ENCODE peak calls at places on chromosomes 12 and 14, in seven cellular contexts. R is hippocampal formation; C is fibroblast of gingiva; V is CD8-positive, alpha-beta memory T cell; Q is T-helper 2 cell; H is activated naive CD4-positive, alpha-beta T cell treated with Interleukin-2 at 50 U/mL for 16 hours; B is M059J. F is an unnamed sample.
A peak's percentile ranks its signal among the peaks of the same experiment; 100 is the strongest.

GRCh38 chr14:22319526-22320352 is 269.3 kb downstream of the DAD1 start:
- DNase-seq in R (peak; percentile 69), C (peak; percentile 21), V (no peak), Q (no peak), H (no peak), B (peak; percentile 64), F (no peak)

GRCh38 chr12:77578471-77579262 is 252.0 kb upstream of the NAV3 start:
- DNase-seq in R (no peak), C (no peak), V (no peak), Q (no peak), H (no peak), B (no peak), F (no peak)

GRCh38 chr14:35390577-35391387 is 13.8 kb downstream of the NFKBIA start:
- DNase-seq in R (no peak), C (no peak), V (peak; percentile 74), Q (no peak), H (peak; percentile 19), B (peak; percentile 80), F (no peak)

GRCh38 chr14:26204362-26204953 is 393.4 kb downstream of the NOVA1 start:
- DNase-seq in R (no peak), C (no peak), V (no peak), Q (no peak), H (no peak), B (no peak), F (no peak)

GRCh38 chr14:28264306-28264705 is 502.3 kb upstream of the FOXG1 start:
- DNase-seq in R (no peak), C (no peak), V (no peak), Q (no peak), H (no peak), B (no peak), F (no peak)

GRCh38 chr12:128178971-128179370 is 88.0 kb upstream of the TMEM132C start:
- DNase-seq in R (no peak), C (no peak), V (no peak), Q (no peak), H (no peak), B (peak; percentile 76), F (no peak)

GRCh38 chr14:61566537-61567225 is 128.6 kb upstream of the HIF1A start:
- DNase-seq in R (no peak), C (peak; percentile 56), V (no peak), Q (no peak), H (no peak), B (peak; percentile 88), F (no peak)

GRCh38 chr12:128920468-128920867 is 67.2 kb downstream of the GLT1D1 start:
- DNase-seq in R (peak; percentile 53), C (peak; percentile 29), V (no peak), Q (no peak), H (no peak), B (peak; percentile 38), F (no peak)

GRCh38 chr12:50545783-50546182 is 41.0 kb downstream of the DIP2B start:
- DNase-seq in R (no peak), C (no peak), V (no peak), Q (no peak), H (no peak), B (peak; percentile 75), F (no peak)

GRCh38 chr14:104346112-104346462 is 207.7 kb downstream of the KIF26A start:
- DNase-seq in R (no peak), C (no peak), V (no peak), Q (no peak), H (no peak), B (no peak), F (no peak)

GRCh38 chr12:25034676-25035075 is 85.8 kb upstream of the BCAT1 start:
- DNase-seq in R (no peak), C (no peak), V (no peak), Q (no peak), H (no peak), B (peak; percentile 24), F (no peak)

GRCh38 chr14:45156067-45156466 is 20.3 kb downstream of the FANCM start:
- DNase-seq in R (no peak), C (peak; percentile 9), V (no peak), Q (no peak), H (no peak), B (peak; percentile 18), F (no peak)

GRCh38 chr12:62787023-62787422 is 147.9 kb downstream of the PPM1H start:
- DNase-seq in R (no peak), C (no peak), V (no peak), Q (no peak), H (no peak), B (peak; percentile 21), F (no peak)

GRCh38 chr12:3164454-3165310 is 87.5 kb downstream of the TSPAN9 start:
- DNase-seq in R (no peak), C (no peak), V (no peak), Q (no peak), H (no peak), B (no peak), F (no peak)

GRCh38 chr12:77152623-77153193 is 87.3 kb upstream of the E2F7 start:
- DNase-seq in R (peak; percentile 55), C (peak; percentile 49), V (no peak), Q (no peak), H (no peak), B (peak; percentile 41), F (no peak)

GRCh38 chr14:21071225-21072041 is 1.3 kb downstream of the ARHGEF40 start:
- DNase-seq in R (peak; percentile 35), C (peak; percentile 98), V (peak; percentile 70), Q (peak; percentile 26), H (peak; percentile 47), B (peak; percentile 90), F (peak; percentile 60)

GRCh38 chr12:120470150-120470817 is 736 bp upstream of the SRSF9 start:
- DNase-seq in R (no peak), C (no peak), V (no peak), Q (no peak), H (no peak), B (peak; percentile 31), F (no peak)

GRCh38 chr12:31574803-31575573 is 15.9 kb downstream of the DENND5B start:
- DNase-seq in R (no peak), C (peak; percentile 5), V (no peak), Q (no peak), H (no peak), B (no peak), F (no peak)

GRCh38 chr12:87054225-87054624 is 798.0 kb upstream of the MGAT4C start:
- DNase-seq in R (no peak), C (no peak), V (no peak), Q (no peak), H (no peak), B (peak; percentile 28), F (no peak)

GRCh38 chr12:50059440-50060119 is 2.2 kb downstream of the ASIC1 start:
- DNase-seq in R (no peak), C (no peak), V (peak; percentile 82), Q (no peak), H (peak; percentile 29), B (peak; percentile 58), F (no peak)

GRCh38 chr14:68423686-68424085 is 369.2 kb downstream of the ZFP36L1 start:
- DNase-seq in R (no peak), C (no peak), V (no peak), Q (no peak), H (no peak), B (no peak), F (no peak)

GRCh38 chr14:22599349-22599748 is 1.2 kb downstream of the ABHD4 start:
- DNase-seq in R (no peak), C (no peak), V (no peak), Q (no peak), H (no peak), B (no peak), F (no peak)

GRCh38 chr14:32078794-32079663 is 1.9 kb downstream of the ARHGAP5 start:
- DNase-seq in R (no peak), C (no peak), V (no peak), Q (no peak), H (peak; percentile 14), B (peak; percentile 68), F (no peak)

GRCh38 chr14:99644723-99645544 is at the start of gene HHIPL1:
- DNase-seq in R (no peak), C (peak; percentile 38), V (no peak), Q (no peak), H (no peak), B (no peak), F (no peak)

F was measured in epithelial cell of prostate.